ENCODE peak calls at places on chromosomes 12 and 14, in six cellular contexts. V, E, J, W, S and G are unnamed samples. For H3K27me3, the result is how much of the 10 kb centered on the place peaks cover.

GRCh38 chr12:105783983-105784947 is 354.5 kb downstream of the NUAK1 start:
- DNase-seq in S (no peak), V (no peak), J (no peak), W (no peak), E (no peak), G (no peak)

GRCh38 chr12:115767921-115768320 is 509.6 kb downstream of the MED13L start:
- DNase-seq in E (no peak), S (no peak), J (no peak), V (no peak), W (no peak), G (no peak)

GRCh38 chr12:57803317-57803893 is 15.1 kb downstream of the AVIL start:
- DNase-seq in S (peak), E (peak), V (peak), J (peak), W (peak), G (peak)

GRCh38 chr12:49909826-49910225 is 6.1 kb upstream of the FAIM2 start:
- DNase-seq in J (peak), S (no peak), W (no peak), E (no peak), V (peak), G (no peak)

GRCh38 chr12:3061129-3061857 is 15.9 kb upstream of the TSPAN9 start:
- DNase-seq in S (no peak), W (no peak), V (peak), E (no peak), J (no peak), G (no peak)

GRCh38 chr14:51552768-51553426 is 98.8 kb upstream of the FRMD6 start:
- DNase-seq in W (no peak), S (no peak), V (no peak), J (no peak), E (peak), G (no peak)

GRCh38 chr14:54562334-54562733 is 4.6 kb upstream of the SAMD4A start:
- DNase-seq in W (no peak), J (no peak), E (no peak), S (no peak), V (no peak), G (no peak)

GRCh38 chr12:88141425-88141773 is 489 bp downstream of the CEP290 start:
- DNase-seq in W (no peak), V (no peak), E (no peak), S (no peak), J (no peak), G (no peak)

GRCh38 chr12:21672151-21672550 is 14.5 kb upstream of the LDHB start:
- DNase-seq in J (no peak), V (no peak), S (no peak), W (no peak), E (peak), G (no peak)

GRCh38 chr12:27960822-27961221 is 11.7 kb downstream of the PTHLH start:
- DNase-seq in S (no peak), J (no peak), W (no peak), E (no peak), V (no peak), G (no peak)

GRCh38 chr14:95192306-95192705 is 35.0 kb upstream of the DICER1 start:
- DNase-seq in E (no peak), V (no peak), W (no peak), J (no peak), S (no peak), G (no peak)

GRCh38 chr14:64440494-64440893 is 24.8 kb upstream of the AKAP5 start:
- DNase-seq in V (peak), J (no peak), S (no peak), E (no peak), W (no peak), G (no peak)

DNA sequence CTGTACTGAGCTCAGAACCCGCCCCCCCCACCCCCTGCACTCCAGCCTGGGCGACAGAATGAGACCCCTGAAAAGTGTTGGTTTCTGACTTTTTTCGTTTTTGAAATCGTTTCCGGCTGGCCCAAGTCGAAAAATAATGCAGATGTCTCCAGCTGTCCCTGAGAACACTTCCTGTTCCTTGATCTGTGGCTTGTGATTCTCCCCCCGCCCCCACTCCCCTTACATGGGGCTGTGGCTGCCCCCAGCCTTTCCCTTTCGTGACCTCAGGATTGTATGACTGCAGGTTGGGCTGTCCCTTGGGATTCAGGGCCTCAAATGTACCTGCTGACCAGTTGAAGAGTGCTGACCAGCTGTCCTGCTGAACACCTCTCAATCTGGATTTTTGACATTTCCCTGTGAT is 34.1 kb downstream of the NOC4L start:
- DNase-seq in E (no peak), V (no peak), S (no peak), W (no peak), J (no peak), G (no peak)
- H3K27me3 ChIP-seq in E (under half), V (under half), S (half or more), W (under half), J (half or more), G (under half)

GRCh38 chr14:37603688-37604251 is 8.3 kb downstream of the TTC6 start:
- DNase-seq in E (no peak), J (no peak), V (no peak), S (no peak), W (no peak), G (no peak)
- H3K27me3 ChIP-seq in E (under half), J (half or more), V (half or more), S (half or more), W (under half), G (under half)

DNA sequence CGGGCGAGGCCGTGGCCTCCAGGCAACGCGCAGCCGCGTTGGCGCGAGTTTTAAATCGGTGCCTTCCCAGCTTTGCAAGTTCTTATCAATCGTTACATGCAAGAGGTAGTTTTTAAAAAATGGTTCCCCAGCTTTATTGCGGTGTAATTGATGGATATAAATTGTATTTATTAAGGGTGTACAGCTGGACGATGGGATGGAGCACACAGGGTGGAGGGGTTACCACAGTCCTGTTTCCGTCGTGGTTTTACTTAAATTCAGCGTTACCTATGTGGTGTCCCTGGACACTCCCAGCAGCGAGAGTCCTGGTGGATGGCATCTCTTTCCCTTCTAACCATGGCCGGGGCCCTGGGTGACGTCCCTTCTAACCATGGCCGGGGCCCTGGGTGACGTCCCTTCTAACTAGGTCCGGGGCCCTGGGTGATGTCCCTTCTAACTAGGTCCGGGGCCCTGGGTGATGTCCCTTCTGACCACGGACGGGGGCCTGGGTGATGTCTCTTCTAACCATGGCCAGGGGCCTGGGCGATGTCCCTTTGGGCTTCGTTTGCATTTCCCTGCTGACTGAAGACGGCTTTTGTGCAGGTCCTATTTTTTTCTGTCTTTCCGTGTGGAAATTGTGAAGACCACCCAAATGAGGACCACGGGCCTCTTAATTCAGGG is 97.9 kb downstream of the TNFAIP2 start:
- DNase-seq in W (no peak), S (no peak), V (no peak), E (no peak), J (no peak), G (no peak)
- H3K27me3 ChIP-seq in W (under half), S (half or more), V (under half), E (under half), J (half or more), G (under half)

GRCh38 chr14:26194816-26195215 is 403.0 kb downstream of the NOVA1 start:
- DNase-seq in W (no peak), V (no peak), E (no peak), S (no peak), J (no peak), G (no peak)
- H3K27me3 ChIP-seq in W (under half), V (under half), E (under half), S (under half), J (under half), G (under half)

GRCh38 chr12:53258541-53259539 is 9.3 kb upstream of the ESPL1 start:
- DNase-seq in W (no peak), S (no peak), E (no peak), J (no peak), V (no peak), G (no peak)

GRCh38 chr12:53254816-53255545 is 13.1 kb upstream of the ESPL1 start:
- DNase-seq in E (no peak), J (no peak), W (no peak), S (no peak), V (no peak), G (no peak)

GRCh38 chr12:53265783-53266182 is 2.3 kb upstream of the ESPL1 start:
- DNase-seq in V (no peak), S (no peak), E (peak), W (no peak), J (no peak), G (no peak)

GRCh38 chr12:53255993-53256392 is 12.1 kb upstream of the ESPL1 start:
- DNase-seq in W (no peak), E (no peak), J (no peak), V (no peak), S (no peak), G (no peak)

GRCh38 chr12:53259891-53260290 is 8.2 kb upstream of the ESPL1 start:
- DNase-seq in E (no peak), S (no peak), J (no peak), W (no peak), V (no peak), G (no peak)
- H3K27me3 ChIP-seq in E (under half), S (under half), J (under half), W (under half), V (under half), G (under half)

DNA sequence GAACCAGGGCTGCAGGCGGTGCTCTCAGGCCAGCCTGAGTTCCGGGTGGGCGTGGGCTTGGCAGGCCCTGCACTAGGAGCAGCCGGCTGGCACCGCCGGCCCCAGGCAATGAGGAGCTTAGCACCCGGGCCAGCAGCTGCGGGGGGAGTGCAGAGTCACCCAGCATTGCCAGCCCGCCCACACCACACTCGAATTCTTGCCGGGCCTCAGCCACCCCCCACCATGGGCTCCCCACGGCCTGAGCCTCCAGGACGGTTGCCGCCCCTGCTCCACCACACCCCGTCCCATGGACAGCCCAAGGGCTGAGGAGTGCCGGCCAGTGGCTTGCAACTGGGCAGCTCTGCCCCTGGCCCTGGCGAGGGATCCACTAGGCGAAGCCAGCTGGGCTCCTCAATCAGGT is 453.4 kb downstream of the TMTC2 start:
- DNase-seq in V (no peak), J (no peak), S (no peak), W (no peak), E (no peak), G (no peak)
- H3K27me3 ChIP-seq in V (under half), J (under half), S (under half), W (under half), E (under half), G (under half)

GRCh38 chr12:125564753-125565152 is 499.5 kb downstream of the AACS start:
- DNase-seq in V (no peak), S (no peak), E (no peak), W (no peak), J (no peak), G (no peak)

GRCh38 chr12:125573293-125573692 is 508.1 kb downstream of the AACS start:
- DNase-seq in E (no peak), J (no peak), W (no peak), S (no peak), V (no peak), G (no peak)

GRCh38 chr12:125568306-125568705 is 503.1 kb downstream of the AACS start:
- DNase-seq in J (no peak), S (no peak), E (no peak), V (no peak), W (no peak), G (no peak)
- H3K27me3 ChIP-seq in J (under half), S (under half), E (half or more), V (under half), W (under half), G (under half)